ENCODE peak calls at places on chromosomes 7 and 10, in five cellular contexts. H is SK-N-SH, Q is K562, E is HepG2, B is GM12878. I is an unnamed sample.

GRCh38 chr7:121530251-121531174 is 134.4 kb upstream of the FAM3C start:
- DNase-seq in H (no peak), Q (no peak), E (no peak), B (peak), I (no peak)

GRCh38 chr7:91357929-91358328 is 93.7 kb downstream of the FZD1 start:
- DNase-seq in H (no peak), Q (no peak), E (no peak), B (no peak), I (no peak)

GRCh38 chr7:128697301-128697905 is 25.3 kb downstream of the GARIN1A start:
- DNase-seq in H (peak), Q (peak), E (peak), B (no peak), I (no peak)

GRCh38 chr10:119807960-119808697 is 64.5 kb downstream of the MCMBP start:
- DNase-seq in H (no peak), Q (no peak), E (no peak), B (no peak), I (no peak)

GRCh38 chr7:73436031-73436929 is 2.7 kb downstream of the FZD9 start:
- DNase-seq in H (peak), Q (no peak), E (peak), B (no peak), I (no peak)

GRCh38 chr7:66283003-66283920 is 78.1 kb downstream of the TPST1 start:
- DNase-seq in H (no peak), Q (no peak), E (no peak), B (no peak), I (no peak)

GRCh38 chr10:102775201-102775972 is 31.6 kb downstream of the WBP1L start:
- DNase-seq in H (no peak), Q (no peak), E (peak), B (no peak), I (no peak)

GRCh38 chr10:526651-527312 is 162.7 kb downstream of the DIP2C start:
- DNase-seq in H (no peak), Q (peak), E (no peak), B (no peak), I (no peak)

GRCh38 chr10:80382989-80383388 is 25.4 kb upstream of the PRXL2A start:
- DNase-seq in H (peak), Q (peak), E (peak), B (peak), I (peak)

GRCh38 chr7:37216156-37216839 is 232.4 kb downstream of the ELMO1 start:
- DNase-seq in H (no peak), Q (no peak), E (no peak), B (no peak), I (no peak)

GRCh38 chr7:121398246-121398645 is 2.1 kb upstream of the FAM3C start:
- DNase-seq in H (no peak), Q (no peak), E (peak), B (no peak), I (no peak)

GRCh38 chr7:41437257-41438196 is 265.4 kb downstream of the INHBA start:
- DNase-seq in H (no peak), Q (no peak), E (no peak), B (no peak), I (no peak)

GRCh38 chr10:95406651-95407280 is 116.0 kb upstream of the PDLIM1 start:
- DNase-seq in H (no peak), Q (no peak), E (no peak), B (no peak), I (no peak)

GRCh38 chr7:131288446-131288845 is 39.2 kb upstream of the MKLN1 start:
- DNase-seq in H (no peak), Q (no peak), E (no peak), B (no peak), I (no peak)

GRCh38 chr7:137886266-137886665 is 39.5 kb upstream of the DGKI start:
- DNase-seq in H (no peak), Q (no peak), E (no peak), B (no peak), I (no peak)

GRCh38 chr10:84296071-84296981 is 32.1 kb upstream of the CCSER2 start:
- DNase-seq in H (no peak), Q (no peak), E (no peak), B (no peak), I (no peak)

GRCh38 chr10:94545277-94546057 is at the start of gene HELLS:
- DNase-seq in H (peak), Q (peak), E (peak), B (peak), I (peak)

GRCh38 chr10:119669975-119670640 is 18.9 kb downstream of the BAG3 start:
- DNase-seq in H (no peak), Q (no peak), E (no peak), B (no peak), I (no peak)

GRCh38 chr10:51861731-51862130 is 162.3 kb upstream of the CSTF2T start:
- DNase-seq in H (no peak), Q (no peak), E (no peak), B (no peak), I (no peak)

GRCh38 chr10:91163709-91164474 is 56.6 kb upstream of the PCGF5 start:
- DNase-seq in H (peak), Q (peak), E (peak), B (no peak), I (peak)

GRCh38 chr10:16592327-16592854 is 70.7 kb upstream of the C1QL3 start:
- DNase-seq in H (no peak), Q (no peak), E (no peak), B (no peak), I (no peak)

GRCh38 chr10:14330390-14331071 is at the start of gene FRMD4A:
- DNase-seq in H (peak), Q (no peak), E (no peak), B (no peak), I (no peak)
- TF ChIP-seq FOXM1 in H (no peak), Q (no peak), E (no peak), B (no peak), I (no peak)

GRCh38 chr10:71854031-71854430 is 3.0 kb upstream of the PSAP start:
- DNase-seq in H (no peak), Q (no peak), E (no peak), B (no peak), I (no peak)
- TF ChIP-seq FOXM1 in H (no peak), Q (no peak), E (no peak), B (no peak), I (no peak)

GRCh38 chr7:80725181-80725611 is 86.8 kb downstream of the CD36 start:
- DNase-seq in H (no peak), Q (no peak), E (no peak), B (no peak), I (no peak)

GRCh38 chr7:80724249-80724871 is 85.9 kb downstream of the CD36 start:
- DNase-seq in H (no peak), Q (no peak), E (peak), B (no peak), I (no peak)

GRCh38 chr7:80732635-80733034 is 94.2 kb downstream of the CD36 start:
- DNase-seq in H (no peak), Q (no peak), E (peak), B (no peak), I (no peak)

GRCh38 chr7:80726731-80727130 is 88.3 kb downstream of the CD36 start:
- DNase-seq in H (no peak), Q (no peak), E (no peak), B (peak), I (no peak)

DNA sequence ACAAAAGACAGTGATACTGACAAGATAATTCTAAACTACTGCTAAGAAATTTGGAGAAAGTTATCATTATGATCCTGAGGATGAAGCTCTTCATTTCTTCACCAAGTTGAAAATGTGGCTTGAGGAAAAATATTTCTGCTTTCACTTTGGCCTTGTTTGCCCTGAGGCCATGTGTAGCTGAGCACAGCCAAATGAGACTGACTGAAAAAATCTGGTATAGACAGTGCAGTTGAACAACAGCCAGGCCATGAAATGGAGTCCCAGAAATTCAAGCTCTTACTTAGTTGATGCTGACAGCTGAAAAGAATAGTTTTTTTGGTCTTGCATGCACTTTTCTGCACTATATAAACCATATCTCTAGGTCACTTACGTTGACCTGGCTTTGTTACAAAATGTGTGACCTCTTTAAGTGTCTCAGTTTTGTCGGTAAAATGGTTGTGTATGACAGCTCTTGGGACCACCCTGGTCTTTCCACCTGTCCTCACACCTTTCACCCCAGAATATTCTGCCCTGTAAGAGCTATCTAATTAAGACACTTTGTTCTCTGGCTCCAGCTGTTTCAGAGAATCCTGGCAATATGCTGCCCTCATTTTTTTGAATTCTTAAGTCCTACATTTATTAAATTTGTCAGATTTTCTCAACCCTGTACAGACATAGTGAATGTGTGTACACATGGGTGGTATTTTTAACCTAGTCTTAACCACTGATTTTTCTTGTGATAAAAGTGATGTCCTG is 91.3 kb downstream of the CD36 start:
- DNase-seq in H (no peak), Q (no peak), E (no peak), B (no peak), I (no peak)
- TF ChIP-seq FOXM1 in H (no peak), Q (no peak), E (no peak), B (no peak), I (no peak)

DNA sequence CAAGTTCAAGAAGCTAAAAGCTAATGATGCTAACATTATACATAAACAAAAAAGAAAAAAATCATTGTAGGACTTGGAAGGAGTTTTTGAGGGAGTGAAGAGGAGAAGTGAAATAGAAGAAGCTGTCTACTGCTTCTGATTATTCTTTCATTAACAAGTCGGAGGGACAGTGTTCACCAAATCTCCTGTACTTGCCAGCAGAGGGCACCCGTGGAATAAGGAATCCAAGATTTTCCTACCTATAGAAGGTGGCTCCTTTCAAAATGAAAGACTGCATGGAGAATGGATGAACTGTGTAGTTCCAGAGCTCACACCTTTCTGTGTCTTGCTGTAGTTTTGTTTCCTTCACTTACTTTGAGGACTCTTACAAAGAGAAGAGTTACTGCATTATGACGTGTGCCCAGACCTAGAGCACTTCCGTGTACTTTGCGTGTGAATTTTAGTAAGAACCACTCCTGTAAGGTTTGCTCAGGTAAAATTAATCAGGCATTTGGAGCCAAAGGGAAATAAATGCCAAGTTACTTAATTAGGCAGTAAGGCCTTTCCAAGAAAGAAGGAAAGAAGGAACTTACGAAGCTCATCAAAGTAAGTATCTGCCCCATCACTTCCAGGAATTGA is 145.1 kb downstream of the SEMA3D start:
- DNase-seq in H (peak), Q (peak), E (peak), B (peak), I (peak)
- TF ChIP-seq FOXM1 in H (no peak), Q (no peak), E (no peak), B (no peak), I (no peak)

GRCh38 chr10:14751576-14752330 is 22.9 kb downstream of the FAM107B start:
- DNase-seq in H (no peak), Q (no peak), E (no peak), B (no peak), I (no peak)

GRCh38 chr10:14749051-14749809 is 25.5 kb downstream of the FAM107B start:
- DNase-seq in H (no peak), Q (no peak), E (peak), B (no peak), I (no peak)

GRCh38 chr10:14748471-14748870 is 26.2 kb downstream of the FAM107B start:
- DNase-seq in H (no peak), Q (no peak), E (no peak), B (no peak), I (no peak)

GRCh38 chr10:14750900-14751575 is 23.7 kb downstream of the FAM107B start:
- DNase-seq in H (peak), Q (no peak), E (no peak), B (no peak), I (no peak)
- TF ChIP-seq FOXM1 in H (no peak), Q (no peak), E (no peak), B (no peak), I (no peak)

I was measured in HEK293T.